ENCODE peak calls at places on chromosome 3, in ten cellular contexts. One of them, this sample, is unnamed.

GRCh38 chr3:3170998-3171397 is 8.5 kb downstream of the CRBN start:
- DNase-seq in fibroblast of lung: peak; percentile 17
- DNase-seq in IMR-90: peak; percentile 42
- DNase-seq in lung: no peak
- DNase-seq in Panc1: peak; percentile 13
- DNase-seq in sigmoid colon: no peak
- DNase-seq in aorta: no peak
- DNase-seq in uterus: no peak
- DNase-seq in BE2C: no peak
- DNase-seq in CD4-positive, alpha-beta memory T cell: peak; percentile 50
- DNase-seq in this sample: no peak

GRCh38 chr3:146732325-146732724 is 127.2 kb upstream of the PLSCR5 start:
- DNase-seq in CD4-positive, alpha-beta memory T cell: no peak
- DNase-seq in BE2C: no peak
- DNase-seq in sigmoid colon: no peak
- DNase-seq in uterus: no peak
- DNase-seq in Panc1: no peak
- DNase-seq in fibroblast of lung: no peak
- DNase-seq in IMR-90: no peak
- DNase-seq in aorta: no peak
- DNase-seq in lung: no peak
- DNase-seq in this sample: no peak

GRCh38 chr3:133996251-133996661 is 33.5 kb downstream of the SLCO2A1 start:
- DNase-seq in sigmoid colon: peak; percentile 60
- DNase-seq in BE2C: no peak
- DNase-seq in CD4-positive, alpha-beta memory T cell: no peak
- DNase-seq in uterus: no peak
- DNase-seq in aorta: no peak
- DNase-seq in fibroblast of lung: peak; percentile 13
- DNase-seq in Panc1: no peak
- DNase-seq in IMR-90: no peak
- DNase-seq in lung: no peak
- DNase-seq in this sample: no peak

GRCh38 chr3:11120091-11120845 is 34.0 kb upstream of the HRH1 start:
- DNase-seq in IMR-90: no peak
- DNase-seq in BE2C: no peak
- DNase-seq in fibroblast of lung: peak; percentile 89
- DNase-seq in Panc1: no peak
- DNase-seq in aorta: peak; percentile 72
- DNase-seq in sigmoid colon: no peak
- DNase-seq in CD4-positive, alpha-beta memory T cell: no peak
- DNase-seq in lung: no peak
- DNase-seq in uterus: no peak
- DNase-seq in this sample: no peak

GRCh38 chr3:111519193-111519592 is 22.8 kb upstream of the CD96 start:
- DNase-seq in IMR-90: no peak
- DNase-seq in BE2C: no peak
- DNase-seq in fibroblast of lung: no peak
- DNase-seq in aorta: no peak
- DNase-seq in sigmoid colon: no peak
- DNase-seq in lung: no peak
- DNase-seq in Panc1: no peak
- DNase-seq in CD4-positive, alpha-beta memory T cell: no peak
- DNase-seq in uterus: no peak
- DNase-seq in this sample: no peak

GRCh38 chr3:34212671-34213070 is 414.2 kb downstream of the PDCD6IP start:
- DNase-seq in aorta: peak; percentile 69
- DNase-seq in CD4-positive, alpha-beta memory T cell: no peak
- DNase-seq in lung: peak; percentile 56
- DNase-seq in IMR-90: peak; percentile 4
- DNase-seq in uterus: no peak
- DNase-seq in Panc1: no peak
- DNase-seq in BE2C: no peak
- DNase-seq in sigmoid colon: no peak
- DNase-seq in fibroblast of lung: peak; percentile 72
- DNase-seq in this sample: no peak

GRCh38 chr3:72818092-72818721 is 30.0 kb downstream of the SHQ1 start:
- DNase-seq in aorta: no peak
- DNase-seq in uterus: no peak
- DNase-seq in Panc1: peak; percentile 2
- DNase-seq in IMR-90: peak; percentile 36
- DNase-seq in fibroblast of lung: peak; percentile 22
- DNase-seq in lung: no peak
- DNase-seq in sigmoid colon: no peak
- DNase-seq in BE2C: peak; percentile 27
- DNase-seq in CD4-positive, alpha-beta memory T cell: no peak
- DNase-seq in this sample: no peak

GRCh38 chr3:122886951-122887350 is 92.1 kb downstream of the SLC49A4 start:
- DNase-seq in fibroblast of lung: no peak
- DNase-seq in BE2C: no peak
- DNase-seq in Panc1: no peak
- DNase-seq in IMR-90: no peak
- DNase-seq in CD4-positive, alpha-beta memory T cell: no peak
- DNase-seq in uterus: no peak
- DNase-seq in sigmoid colon: no peak
- DNase-seq in lung: no peak
- DNase-seq in aorta: no peak
- DNase-seq in this sample: no peak

GRCh38 chr3:5122741-5123706 is 932 bp downstream of the ARL8B start:
- DNase-seq in BE2C: no peak
- DNase-seq in IMR-90: peak; percentile 67
- DNase-seq in sigmoid colon: peak; percentile 68
- DNase-seq in uterus: peak; percentile 25
- DNase-seq in lung: peak; percentile 71
- DNase-seq in aorta: peak; percentile 60
- DNase-seq in CD4-positive, alpha-beta memory T cell: peak; percentile 57
- DNase-seq in fibroblast of lung: peak; percentile 78
- DNase-seq in Panc1: no peak
- DNase-seq in this sample: no peak

GRCh38 chr3:123953735-123954134 is 7.3 kb downstream of the CCDC14 start:
- DNase-seq in uterus: no peak
- DNase-seq in fibroblast of lung: no peak
- DNase-seq in IMR-90: no peak
- DNase-seq in aorta: no peak
- DNase-seq in lung: no peak
- DNase-seq in BE2C: no peak
- DNase-seq in CD4-positive, alpha-beta memory T cell: no peak
- DNase-seq in sigmoid colon: no peak
- DNase-seq in Panc1: no peak
- DNase-seq in this sample: no peak

GRCh38 chr3:171648079-171648478 is 162.2 kb downstream of the PLD1 start:
- DNase-seq in CD4-positive, alpha-beta memory T cell: no peak
- DNase-seq in uterus: no peak
- DNase-seq in BE2C: no peak
- DNase-seq in fibroblast of lung: no peak
- DNase-seq in Panc1: no peak
- DNase-seq in lung: no peak
- DNase-seq in aorta: no peak
- DNase-seq in IMR-90: no peak
- DNase-seq in sigmoid colon: no peak
- DNase-seq in this sample: no peak

GRCh38 chr3:150721285-150722130 is 17.8 kb upstream of the ERICH6 start:
- DNase-seq in aorta: no peak
- DNase-seq in sigmoid colon: no peak
- DNase-seq in BE2C: no peak
- DNase-seq in Panc1: no peak
- DNase-seq in CD4-positive, alpha-beta memory T cell: no peak
- DNase-seq in lung: no peak
- DNase-seq in fibroblast of lung: peak; percentile 48
- DNase-seq in uterus: no peak
- DNase-seq in IMR-90: peak; percentile 70
- DNase-seq in this sample: no peak

GRCh38 chr3:181327349-181327748 is 337.8 kb upstream of the DNAJC19 start:
- DNase-seq in CD4-positive, alpha-beta memory T cell: no peak
- DNase-seq in BE2C: no peak
- DNase-seq in IMR-90: no peak
- DNase-seq in lung: no peak
- DNase-seq in fibroblast of lung: no peak
- DNase-seq in uterus: no peak
- DNase-seq in Panc1: no peak
- DNase-seq in sigmoid colon: no peak
- DNase-seq in aorta: no peak
- DNase-seq in this sample: no peak

GRCh38 chr3:14144423-14145075 is 19.7 kb downstream of the TMEM43 start:
- DNase-seq in sigmoid colon: peak; percentile 92
- DNase-seq in fibroblast of lung: peak; percentile 99
- DNase-seq in CD4-positive, alpha-beta memory T cell: peak; percentile 96
- DNase-seq in BE2C: peak; percentile 49
- DNase-seq in IMR-90: peak; percentile 99
- DNase-seq in aorta: peak; percentile 81
- DNase-seq in lung: peak; percentile 81
- DNase-seq in Panc1: peak; percentile 52
- DNase-seq in uterus: peak; percentile 92
- DNase-seq in this sample: peak; percentile 43

GRCh38 chr3:14147063-14147435 is 22.2 kb downstream of the TMEM43 start:
- DNase-seq in sigmoid colon: no peak
- DNase-seq in CD4-positive, alpha-beta memory T cell: no peak
- DNase-seq in aorta: no peak
- DNase-seq in Panc1: no peak
- DNase-seq in lung: no peak
- DNase-seq in uterus: no peak
- DNase-seq in IMR-90: no peak
- DNase-seq in fibroblast of lung: no peak
- DNase-seq in BE2C: no peak
- DNase-seq in this sample: no peak

GRCh38 chr3:14145236-14145635 is 20.4 kb downstream of the TMEM43 start:
- DNase-seq in uterus: no peak
- DNase-seq in Panc1: no peak
- DNase-seq in fibroblast of lung: peak; percentile 71
- DNase-seq in BE2C: no peak
- DNase-seq in IMR-90: peak; percentile 60
- DNase-seq in CD4-positive, alpha-beta memory T cell: no peak
- DNase-seq in aorta: no peak
- DNase-seq in sigmoid colon: no peak
- DNase-seq in lung: no peak
- DNase-seq in this sample: no peak

GRCh38 chr3:14146381-14147062 is 21.7 kb downstream of the TMEM43 start:
- DNase-seq in sigmoid colon: no peak
- DNase-seq in Panc1: no peak
- DNase-seq in aorta: no peak
- DNase-seq in CD4-positive, alpha-beta memory T cell: no peak
- DNase-seq in uterus: no peak
- DNase-seq in lung: no peak
- DNase-seq in IMR-90: no peak
- DNase-seq in fibroblast of lung: no peak
- DNase-seq in BE2C: no peak
- DNase-seq in this sample: no peak

DNA sequence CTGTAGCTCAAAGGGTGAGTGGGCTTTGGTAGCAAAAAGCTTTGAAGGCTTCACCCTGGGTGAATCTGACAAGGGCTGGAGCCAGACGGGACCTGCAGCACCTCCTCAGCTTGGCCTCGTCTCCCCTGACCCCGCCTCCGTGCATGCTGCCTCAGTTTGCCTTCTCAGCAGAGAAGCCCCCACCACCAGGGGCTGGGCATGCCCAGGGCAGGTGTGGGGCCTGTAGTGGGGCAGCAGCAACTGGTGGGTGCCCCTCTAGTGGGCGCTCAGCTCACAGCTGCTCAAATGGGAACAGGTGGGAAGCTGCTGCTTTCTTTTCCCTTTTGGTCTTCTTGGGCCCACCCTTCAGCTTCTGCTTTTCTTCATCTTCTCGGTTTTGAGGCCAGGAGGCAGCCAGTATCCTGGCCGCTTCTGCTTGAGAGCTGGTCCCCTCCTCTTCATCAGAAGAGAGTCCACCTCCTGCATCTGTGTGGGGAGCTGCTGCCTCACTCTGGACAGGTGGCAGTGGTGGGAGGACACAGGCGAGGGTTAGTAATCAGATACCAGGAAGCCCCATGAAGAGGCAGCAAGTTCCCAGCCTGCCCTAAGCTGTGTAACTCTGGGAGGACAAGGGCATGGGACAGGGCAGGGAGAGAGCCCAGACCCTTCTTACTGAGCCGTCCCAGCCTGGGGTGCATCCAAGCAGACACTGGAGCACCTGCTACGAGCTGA is 21.0 kb downstream of the TMEM43 start:
- DNase-seq in Panc1: no peak
- DNase-seq in BE2C: no peak
- DNase-seq in lung: no peak
- DNase-seq in fibroblast of lung: no peak
- DNase-seq in uterus: no peak
- DNase-seq in aorta: no peak
- DNase-seq in IMR-90: no peak
- DNase-seq in CD4-positive, alpha-beta memory T cell: no peak
- DNase-seq in sigmoid colon: no peak
- DNase-seq in this sample: no peak
- H3K4me1 ChIP-seq in Panc1: peaks cover 27% of the 10 kb centered on the region
- H3K4me1 ChIP-seq in BE2C: no peaks in the 10 kb centered on the region
- H3K4me1 ChIP-seq in lung: peaks cover 10% of the 10 kb centered on the region
- H3K4me1 ChIP-seq in fibroblast of lung: peaks cover 34% of the 10 kb centered on the region
- H3K4me1 ChIP-seq in uterus: peaks cover 20% of the 10 kb centered on the region
- H3K4me1 ChIP-seq in aorta: peaks cover 4% of the 10 kb centered on the region
- H3K4me1 ChIP-seq in IMR-90: peaks cover 27% of the 10 kb centered on the region
- H3K4me1 ChIP-seq in CD4-positive, alpha-beta memory T cell: peaks cover 54% of the 10 kb centered on the region
- H3K4me1 ChIP-seq in sigmoid colon: peaks cover 51% of the 10 kb centered on the region
- H3K4me1 ChIP-seq in this sample: peaks cover 68% of the 10 kb centered on the region

GRCh38 chr3:15633159-15633558 is 31.6 kb downstream of the BTD start:
- DNase-seq in lung: no peak
- DNase-seq in BE2C: no peak
- DNase-seq in IMR-90: no peak
- DNase-seq in CD4-positive, alpha-beta memory T cell: no peak
- DNase-seq in Panc1: no peak
- DNase-seq in uterus: no peak
- DNase-seq in fibroblast of lung: no peak
- DNase-seq in sigmoid colon: no peak
- DNase-seq in aorta: no peak
- DNase-seq in this sample: no peak
- H3K4me1 ChIP-seq in lung: peaks cover 11% of the 10 kb centered on the region
- H3K4me1 ChIP-seq in BE2C: no peaks in the 10 kb centered on the region
- H3K4me1 ChIP-seq in IMR-90: peaks cover 40% of the 10 kb centered on the region
- H3K4me1 ChIP-seq in CD4-positive, alpha-beta memory T cell: peaks cover 25% of the 10 kb centered on the region
- H3K4me1 ChIP-seq in Panc1: peaks cover 77% of the 10 kb centered on the region
- H3K4me1 ChIP-seq in uterus: peaks cover 11% of the 10 kb centered on the region
- H3K4me1 ChIP-seq in fibroblast of lung: peaks cover 40% of the 10 kb centered on the region
- H3K4me1 ChIP-seq in sigmoid colon: peaks cover 77% of the 10 kb centered on the region
- H3K4me1 ChIP-seq in aorta: no peaks in the 10 kb centered on the region
- H3K4me1 ChIP-seq in this sample: peaks cover 60% of the 10 kb centered on the region

DNA sequence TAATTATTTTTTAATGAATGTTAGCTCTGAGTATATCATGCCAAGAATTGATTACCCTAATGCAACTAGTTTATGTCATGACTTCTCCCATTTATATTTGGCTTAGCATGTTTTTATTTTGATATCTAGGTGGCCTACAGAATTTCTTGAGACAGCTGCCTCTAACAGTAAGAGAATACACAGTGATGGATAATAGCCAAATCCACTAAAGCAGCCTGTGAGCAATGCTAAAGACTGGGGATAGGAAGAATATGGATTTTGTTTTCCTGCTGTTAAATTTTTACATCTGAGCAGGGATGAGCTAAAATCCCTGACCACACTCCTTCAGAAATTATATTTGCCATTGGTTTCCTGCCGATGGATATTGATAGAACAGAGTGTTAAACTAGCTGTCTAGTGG is 149.3 kb upstream of the TGFBR2 start:
- DNase-seq in lung: no peak
- DNase-seq in CD4-positive, alpha-beta memory T cell: no peak
- DNase-seq in IMR-90: no peak
- DNase-seq in BE2C: no peak
- DNase-seq in fibroblast of lung: no peak
- DNase-seq in uterus: no peak
- DNase-seq in aorta: no peak
- DNase-seq in Panc1: no peak
- DNase-seq in sigmoid colon: no peak
- DNase-seq in this sample: no peak
- H3K4me1 ChIP-seq in lung: peaks cover 2% of the 10 kb centered on the region
- H3K4me1 ChIP-seq in CD4-positive, alpha-beta memory T cell: no peaks in the 10 kb centered on the region
- H3K4me1 ChIP-seq in IMR-90: peaks cover 1% of the 10 kb centered on the region
- H3K4me1 ChIP-seq in BE2C: no peaks in the 10 kb centered on the region
- H3K4me1 ChIP-seq in fibroblast of lung: no peaks in the 10 kb centered on the region
- H3K4me1 ChIP-seq in uterus: no peaks in the 10 kb centered on the region
- H3K4me1 ChIP-seq in aorta: no peaks in the 10 kb centered on the region
- H3K4me1 ChIP-seq in Panc1: no peaks in the 10 kb centered on the region
- H3K4me1 ChIP-seq in sigmoid colon: peaks cover 64% of the 10 kb centered on the region
- H3K4me1 ChIP-seq in this sample: peaks cover 17% of the 10 kb centered on the region

GRCh38 chr3:136187868-136188267 is 8.3 kb downstream of the MSL2 start:
- DNase-seq in BE2C: no peak
- DNase-seq in fibroblast of lung: no peak
- DNase-seq in IMR-90: no peak
- DNase-seq in aorta: no peak
- DNase-seq in CD4-positive, alpha-beta memory T cell: no peak
- DNase-seq in Panc1: no peak
- DNase-seq in sigmoid colon: no peak
- DNase-seq in lung: no peak
- DNase-seq in uterus: no peak
- DNase-seq in this sample: no peak
- H3K4me1 ChIP-seq in BE2C: peaks cover 8% of the 10 kb centered on the region
- H3K4me1 ChIP-seq in fibroblast of lung: peaks cover 10% of the 10 kb centered on the region
- H3K4me1 ChIP-seq in IMR-90: peaks cover 13% of the 10 kb centered on the region
- H3K4me1 ChIP-seq in aorta: no peaks in the 10 kb centered on the region
- H3K4me1 ChIP-seq in CD4-positive, alpha-beta memory T cell: peaks cover 100% of the 10 kb centered on the region
- H3K4me1 ChIP-seq in Panc1: peaks cover 43% of the 10 kb centered on the region
- H3K4me1 ChIP-seq in sigmoid colon: peaks cover 83% of the 10 kb centered on the region
- H3K4me1 ChIP-seq in lung: peaks cover 13% of the 10 kb centered on the region
- H3K4me1 ChIP-seq in uterus: peaks cover 7% of the 10 kb centered on the region
- H3K4me1 ChIP-seq in this sample: peaks cover 56% of the 10 kb centered on the region

This sample was measured in heart right ventricle.